ENCODE peak calls at places on chromosome 16, in five cellular contexts. One of them, this sample, is unnamed.

GRCh38 chr16:2426941-2427361 is 2.3 kb upstream of the CCNF start:
- DNase-seq in breast epithelium: no peak
- DNase-seq in DND-41: no peak
- DNase-seq in CD4-positive, alpha-beta memory T cell: no peak
- DNase-seq in esophagus muscularis mucosa: no peak
- DNase-seq in this sample: no peak

GRCh38 chr16:8727084-8727590 is 52.7 kb downstream of the ABAT start:
- DNase-seq in breast epithelium: no peak
- DNase-seq in DND-41: no peak
- DNase-seq in CD4-positive, alpha-beta memory T cell: no peak
- DNase-seq in esophagus muscularis mucosa: no peak
- DNase-seq in this sample: no peak

GRCh38 chr16:88533945-88534641 is 36.1 kb upstream of the ZC3H18 start:
- DNase-seq in breast epithelium: peak; percentile 74
- DNase-seq in DND-41: peak; percentile 77
- DNase-seq in CD4-positive, alpha-beta memory T cell: peak; percentile 81
- DNase-seq in esophagus muscularis mucosa: no peak
- DNase-seq in this sample: peak; percentile 68

GRCh38 chr16:73015612-73016487 is 32.1 kb downstream of the ZFHX3 start:
- DNase-seq in breast epithelium: peak; percentile 97
- DNase-seq in DND-41: no peak
- DNase-seq in CD4-positive, alpha-beta memory T cell: no peak
- DNase-seq in esophagus muscularis mucosa: no peak
- DNase-seq in this sample: no peak

GRCh38 chr16:55000595-55000994 is 69.9 kb downstream of the IRX5 start:
- DNase-seq in breast epithelium: no peak
- DNase-seq in DND-41: no peak
- DNase-seq in CD4-positive, alpha-beta memory T cell: no peak
- DNase-seq in esophagus muscularis mucosa: no peak
- DNase-seq in this sample: no peak

GRCh38 chr16:66790130-66790733 is 11.2 kb downstream of the TERB1 start:
- DNase-seq in breast epithelium: no peak
- DNase-seq in DND-41: no peak
- DNase-seq in CD4-positive, alpha-beta memory T cell: no peak
- DNase-seq in esophagus muscularis mucosa: no peak
- DNase-seq in this sample: no peak

GRCh38 chr16:78230832-78231231 is 131.4 kb downstream of the WWOX start:
- DNase-seq in breast epithelium: no peak
- DNase-seq in DND-41: no peak
- DNase-seq in CD4-positive, alpha-beta memory T cell: no peak
- DNase-seq in esophagus muscularis mucosa: peak; percentile 5
- DNase-seq in this sample: no peak

GRCh38 chr16:82439678-82440293 is 187.0 kb upstream of the CDH13 start:
- DNase-seq in breast epithelium: no peak
- DNase-seq in DND-41: peak; percentile 7
- DNase-seq in CD4-positive, alpha-beta memory T cell: no peak
- DNase-seq in esophagus muscularis mucosa: no peak
- DNase-seq in this sample: no peak

GRCh38 chr16:81632392-81633146 is 146.5 kb upstream of the PLCG2 start:
- DNase-seq in breast epithelium: no peak
- DNase-seq in DND-41: peak; percentile 76
- DNase-seq in CD4-positive, alpha-beta memory T cell: peak; percentile 80
- DNase-seq in esophagus muscularis mucosa: no peak
- DNase-seq in this sample: peak; percentile 80

GRCh38 chr16:27851586-27851985 is 211.9 kb downstream of the GSG1L start:
- DNase-seq in breast epithelium: no peak
- DNase-seq in DND-41: no peak
- DNase-seq in CD4-positive, alpha-beta memory T cell: no peak
- DNase-seq in esophagus muscularis mucosa: no peak
- DNase-seq in this sample: no peak

GRCh38 chr16:57577691-57578224 is 35.3 kb downstream of the ADGRG5 start:
- DNase-seq in breast epithelium: no peak
- DNase-seq in DND-41: peak; percentile 82
- DNase-seq in CD4-positive, alpha-beta memory T cell: no peak
- DNase-seq in esophagus muscularis mucosa: peak; percentile 42
- DNase-seq in this sample: no peak

GRCh38 chr16:85615014-85615851 is 2.1 kb downstream of the GSE1 start:
- DNase-seq in breast epithelium: peak; percentile 93
- DNase-seq in DND-41: no peak
- DNase-seq in CD4-positive, alpha-beta memory T cell: no peak
- DNase-seq in esophagus muscularis mucosa: no peak
- DNase-seq in this sample: no peak

GRCh38 chr16:84119368-84119767 is 2.6 kb upstream of the MBTPS1 start:
- DNase-seq in breast epithelium: no peak
- DNase-seq in DND-41: no peak
- DNase-seq in CD4-positive, alpha-beta memory T cell: no peak
- DNase-seq in esophagus muscularis mucosa: no peak
- DNase-seq in this sample: no peak

GRCh38 chr16:85557976-85558589 is 55.0 kb upstream of the GSE1 start:
- DNase-seq in breast epithelium: no peak
- DNase-seq in DND-41: no peak
- DNase-seq in CD4-positive, alpha-beta memory T cell: no peak
- DNase-seq in esophagus muscularis mucosa: no peak
- DNase-seq in this sample: no peak

GRCh38 chr16:75761111-75761510 is 34.8 kb upstream of the CPHXL start:
- DNase-seq in breast epithelium: no peak
- DNase-seq in DND-41: no peak
- DNase-seq in CD4-positive, alpha-beta memory T cell: peak; percentile 7
- DNase-seq in esophagus muscularis mucosa: no peak
- DNase-seq in this sample: no peak

GRCh38 chr16:1049976-1050247 is 22.6 kb upstream of the SSTR5 start:
- DNase-seq in breast epithelium: no peak
- DNase-seq in DND-41: no peak
- DNase-seq in CD4-positive, alpha-beta memory T cell: no peak
- DNase-seq in esophagus muscularis mucosa: no peak
- DNase-seq in this sample: no peak
- H3K4me1 ChIP-seq in breast epithelium: no peaks in the 10 kb centered on the region
- H3K4me1 ChIP-seq in DND-41: no peaks in the 10 kb centered on the region
- H3K4me1 ChIP-seq in CD4-positive, alpha-beta memory T cell: no peaks in the 10 kb centered on the region
- H3K4me1 ChIP-seq in esophagus muscularis mucosa: peaks cover 13% of the 10 kb centered on the region
- H3K4me1 ChIP-seq in this sample: peaks cover 2% of the 10 kb centered on the region

GRCh38 chr16:4328580-4329353 is 12.9 kb downstream of the GLIS2 start:
- DNase-seq in breast epithelium: no peak
- DNase-seq in DND-41: no peak
- DNase-seq in CD4-positive, alpha-beta memory T cell: no peak
- DNase-seq in esophagus muscularis mucosa: no peak
- DNase-seq in this sample: no peak

GRCh38 chr16:4329354-4329775 is 13.5 kb downstream of the GLIS2 start:
- DNase-seq in breast epithelium: no peak
- DNase-seq in DND-41: no peak
- DNase-seq in CD4-positive, alpha-beta memory T cell: no peak
- DNase-seq in esophagus muscularis mucosa: no peak
- DNase-seq in this sample: no peak

GRCh38 chr16:4327386-4327781 is 11.5 kb downstream of the GLIS2 start:
- DNase-seq in breast epithelium: no peak
- DNase-seq in DND-41: no peak
- DNase-seq in CD4-positive, alpha-beta memory T cell: no peak
- DNase-seq in esophagus muscularis mucosa: no peak
- DNase-seq in this sample: no peak

GRCh38 chr16:4330277-4330882 is 14.5 kb downstream of the GLIS2 start:
- DNase-seq in breast epithelium: peak; percentile 84
- DNase-seq in DND-41: peak; percentile 59
- DNase-seq in CD4-positive, alpha-beta memory T cell: peak; percentile 64
- DNase-seq in esophagus muscularis mucosa: no peak
- DNase-seq in this sample: peak; percentile 59

DNA sequence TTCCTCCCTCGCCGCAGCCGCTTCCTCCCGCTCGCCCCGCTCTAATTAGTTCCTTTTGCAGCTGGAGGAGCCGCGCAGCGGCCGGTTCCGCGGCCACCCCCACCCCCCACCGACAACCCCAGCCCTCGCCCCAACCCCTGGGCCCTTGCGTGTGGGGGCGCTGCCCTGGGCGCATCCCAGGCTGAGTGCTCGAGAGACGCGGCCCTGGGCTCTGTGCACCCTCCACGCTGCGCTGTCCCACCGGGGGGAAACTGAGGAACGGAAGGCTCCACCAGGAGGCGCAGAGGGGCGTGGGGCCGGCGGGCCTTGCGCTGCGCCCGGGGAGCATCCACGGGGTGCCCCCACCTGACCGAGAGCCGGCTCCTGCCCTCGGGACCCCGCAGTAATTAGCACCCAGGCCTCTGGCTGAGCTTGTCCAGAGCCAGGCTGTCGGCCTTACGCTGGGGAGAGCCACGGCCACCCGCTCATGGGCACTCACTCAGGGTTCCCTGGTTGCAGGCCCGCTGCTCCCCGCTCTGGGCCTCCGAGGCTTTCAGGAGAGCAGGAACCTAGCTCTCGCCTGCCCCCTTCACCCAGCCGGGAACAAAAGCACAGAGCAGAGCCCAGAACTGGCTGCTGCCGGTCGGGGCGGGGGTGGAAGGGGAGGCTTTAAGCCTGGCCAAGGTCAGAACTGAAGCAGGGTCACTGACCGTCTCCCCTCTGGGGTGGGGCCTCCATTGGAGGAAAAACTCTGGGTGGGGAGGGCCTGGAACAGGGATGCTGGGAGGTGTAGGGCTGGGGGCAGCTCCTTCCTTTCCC is 12.1 kb downstream of the GLIS2 start:
- DNase-seq in breast epithelium: peak; percentile 84
- DNase-seq in DND-41: no peak
- DNase-seq in CD4-positive, alpha-beta memory T cell: peak; percentile 44
- DNase-seq in esophagus muscularis mucosa: peak; percentile 96
- DNase-seq in this sample: no peak
- H3K4me3 ChIP-seq in breast epithelium: peak overlapping the region; percentile 63
- H3K4me3 ChIP-seq in DND-41: no peak overlapping the region
- H3K4me3 ChIP-seq in CD4-positive, alpha-beta memory T cell: no peak overlapping the region
- H3K4me3 ChIP-seq in esophagus muscularis mucosa: peak overlapping the region; percentile 49
- H3K4me3 ChIP-seq in this sample: peak overlapping the region; percentile 55

GRCh38 chr16:11190585-11191565 is 65.1 kb downstream of the SOCS1 start:
- DNase-seq in breast epithelium: no peak
- DNase-seq in DND-41: no peak
- DNase-seq in CD4-positive, alpha-beta memory T cell: no peak
- DNase-seq in esophagus muscularis mucosa: no peak
- DNase-seq in this sample: no peak
- H3K27ac ChIP-seq in breast epithelium: no peak overlapping the region
- H3K27ac ChIP-seq in DND-41: peak overlapping the region; percentile 3
- H3K27ac ChIP-seq in CD4-positive, alpha-beta memory T cell: no peak overlapping the region
- H3K27ac ChIP-seq in esophagus muscularis mucosa: no peak overlapping the region
- H3K27ac ChIP-seq in this sample: no peak overlapping the region

GRCh38 chr16:47888142-47888541 is 267.7 kb downstream of the ABCC12 start:
- DNase-seq in breast epithelium: no peak
- DNase-seq in DND-41: no peak
- DNase-seq in CD4-positive, alpha-beta memory T cell: no peak
- DNase-seq in esophagus muscularis mucosa: no peak
- DNase-seq in this sample: no peak
- H3K4me1 ChIP-seq in breast epithelium: no peaks in the 10 kb centered on the region
- H3K4me1 ChIP-seq in DND-41: no peaks in the 10 kb centered on the region
- H3K4me1 ChIP-seq in CD4-positive, alpha-beta memory T cell: no peaks in the 10 kb centered on the region
- H3K4me1 ChIP-seq in esophagus muscularis mucosa: no peaks in the 10 kb centered on the region
- H3K4me1 ChIP-seq in this sample: no peaks in the 10 kb centered on the region

GRCh38 chr16:14069818-14070217 is 1.3 kb upstream of the MRTFB start:
- DNase-seq in breast epithelium: no peak
- DNase-seq in DND-41: no peak
- DNase-seq in CD4-positive, alpha-beta memory T cell: no peak
- DNase-seq in esophagus muscularis mucosa: no peak
- DNase-seq in this sample: no peak

GRCh38 chr16:14072360-14072759 is 1.2 kb downstream of the MRTFB start:
- DNase-seq in breast epithelium: no peak
- DNase-seq in DND-41: no peak
- DNase-seq in CD4-positive, alpha-beta memory T cell: no peak
- DNase-seq in esophagus muscularis mucosa: no peak
- DNase-seq in this sample: no peak

GRCh38 chr16:14070877-14071575 is at the start of gene MRTFB:
- DNase-seq in breast epithelium: peak; percentile 78
- DNase-seq in DND-41: peak; percentile 79
- DNase-seq in CD4-positive, alpha-beta memory T cell: peak; percentile 84
- DNase-seq in esophagus muscularis mucosa: no peak
- DNase-seq in this sample: peak; percentile 52

GRCh38 chr16:14071576-14072271 is 605 bp downstream of the MRTFB start:
- DNase-seq in breast epithelium: no peak
- DNase-seq in DND-41: peak; percentile 46
- DNase-seq in CD4-positive, alpha-beta memory T cell: no peak
- DNase-seq in esophagus muscularis mucosa: no peak
- DNase-seq in this sample: no peak

GRCh38 chr16:14070555-14070876 is 603 bp upstream of the MRTFB start:
- DNase-seq in breast epithelium: no peak
- DNase-seq in DND-41: no peak
- DNase-seq in CD4-positive, alpha-beta memory T cell: no peak
- DNase-seq in esophagus muscularis mucosa: no peak
- DNase-seq in this sample: no peak
- H3K4me3 ChIP-seq in breast epithelium: peak overlapping the region; percentile 93
- H3K4me3 ChIP-seq in DND-41: peak overlapping the region; percentile 91
- H3K4me3 ChIP-seq in CD4-positive, alpha-beta memory T cell: peak overlapping the region; percentile 40
- H3K4me3 ChIP-seq in esophagus muscularis mucosa: peak overlapping the region; percentile 94
- H3K4me3 ChIP-seq in this sample: peak overlapping the region; percentile 98

GRCh38 chr16:9941245-9941644 is 241.0 kb downstream of the GRIN2A start:
- DNase-seq in breast epithelium: no peak
- DNase-seq in DND-41: no peak
- DNase-seq in CD4-positive, alpha-beta memory T cell: no peak
- DNase-seq in esophagus muscularis mucosa: no peak
- DNase-seq in this sample: no peak

GRCh38 chr16:9943121-9943520 is 239.1 kb downstream of the GRIN2A start:
- DNase-seq in breast epithelium: no peak
- DNase-seq in DND-41: no peak
- DNase-seq in CD4-positive, alpha-beta memory T cell: no peak
- DNase-seq in esophagus muscularis mucosa: no peak
- DNase-seq in this sample: no peak

GRCh38 chr16:9948933-9949332 is 233.3 kb downstream of the GRIN2A start:
- DNase-seq in breast epithelium: no peak
- DNase-seq in DND-41: no peak
- DNase-seq in CD4-positive, alpha-beta memory T cell: no peak
- DNase-seq in esophagus muscularis mucosa: no peak
- DNase-seq in this sample: no peak

GRCh38 chr16:9949396-9949795 is 232.8 kb downstream of the GRIN2A start:
- DNase-seq in breast epithelium: no peak
- DNase-seq in DND-41: no peak
- DNase-seq in CD4-positive, alpha-beta memory T cell: no peak
- DNase-seq in esophagus muscularis mucosa: no peak
- DNase-seq in this sample: no peak

DNA sequence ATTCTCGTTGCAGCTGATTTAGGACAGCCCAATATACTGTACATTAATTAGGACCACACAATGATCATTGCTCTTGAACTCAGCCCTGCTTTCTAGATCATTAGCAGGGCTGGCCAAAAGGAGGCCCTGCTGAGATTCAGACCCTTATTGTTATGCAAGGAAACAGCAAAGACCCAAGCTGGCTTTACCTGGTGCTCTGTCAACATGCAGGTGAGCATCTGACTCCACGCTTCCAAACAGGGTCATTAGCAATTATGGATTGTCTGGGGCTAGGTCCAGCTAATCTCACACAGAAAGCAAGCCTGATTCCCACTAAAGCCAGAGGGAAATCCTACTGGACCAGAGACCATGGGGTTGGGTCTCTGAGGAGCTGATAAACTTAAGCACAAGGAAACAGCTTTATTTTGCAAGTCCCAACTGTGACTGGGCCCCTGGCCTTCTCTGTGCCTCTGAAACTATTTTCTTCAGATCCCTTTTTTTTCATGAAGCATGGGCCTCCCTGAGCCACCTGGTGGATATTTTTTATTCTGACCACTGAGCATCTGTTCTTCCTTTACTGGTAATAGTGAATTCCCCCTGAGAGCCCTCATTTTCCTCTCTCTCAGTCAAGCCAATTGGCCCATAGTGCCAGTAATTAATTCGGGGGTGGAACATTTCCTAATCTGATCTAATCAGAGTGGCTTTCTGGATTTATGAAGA is 236.1 kb downstream of the GRIN2A start:
- DNase-seq in breast epithelium: no peak
- DNase-seq in DND-41: no peak
- DNase-seq in CD4-positive, alpha-beta memory T cell: no peak
- DNase-seq in esophagus muscularis mucosa: no peak
- DNase-seq in this sample: no peak
- H3K27ac ChIP-seq in breast epithelium: no peak overlapping the region
- H3K27ac ChIP-seq in DND-41: no peak overlapping the region
- H3K27ac ChIP-seq in CD4-positive, alpha-beta memory T cell: no peak overlapping the region
- H3K27ac ChIP-seq in esophagus muscularis mucosa: no peak overlapping the region
- H3K27ac ChIP-seq in this sample: no peak overlapping the region